ENCODE peak calls at places on chromosomes 5 and 9, in nine cellular contexts. One of them, this sample, is unnamed.
A peak's percentile ranks its signal among the peaks of the same experiment; 100 is the strongest.

GRCh38 chr5:150560401-150561191 is 52.7 kb downstream of the NDST1 start:
- DNase-seq in cardiac fibroblast: peak; percentile 89
- DNase-seq in Calu3: peak; percentile 95
- DNase-seq in amygdala: no peak
- DNase-seq in neural progenitor cell: peak; percentile 89
- DNase-seq in NCI-H1092 treated with DMSO at 0.1 percent for 48 hours: peak; percentile 58
- DNase-seq in activated naive CD4-positive, alpha-beta T cell: peak; percentile 61
- DNase-seq in ecto neural progenitor cell: peak; percentile 85
- DNase-seq in suprapubic skin: peak; percentile 92
- DNase-seq in this sample: peak; percentile 87

GRCh38 chr5:22852807-22853670 is at the start of gene CDH12:
- DNase-seq in cardiac fibroblast: no peak
- DNase-seq in Calu3: peak; percentile 35
- DNase-seq in amygdala: peak; percentile 11
- DNase-seq in neural progenitor cell: peak; percentile 77
- DNase-seq in NCI-H1092 treated with DMSO at 0.1 percent for 48 hours: peak; percentile 89
- DNase-seq in activated naive CD4-positive, alpha-beta T cell: no peak
- DNase-seq in ecto neural progenitor cell: peak; percentile 74
- DNase-seq in suprapubic skin: no peak
- DNase-seq in this sample: no peak

GRCh38 chr5:137572042-137572695 is 73.0 kb upstream of the SPOCK1 start:
- DNase-seq in cardiac fibroblast: no peak
- DNase-seq in Calu3: no peak
- DNase-seq in amygdala: no peak
- DNase-seq in neural progenitor cell: no peak
- DNase-seq in NCI-H1092 treated with DMSO at 0.1 percent for 48 hours: no peak
- DNase-seq in activated naive CD4-positive, alpha-beta T cell: no peak
- DNase-seq in ecto neural progenitor cell: no peak
- DNase-seq in suprapubic skin: no peak
- DNase-seq in this sample: no peak

GRCh38 chr9:111179577-111179976 is 141.3 kb upstream of the LPAR1 start:
- DNase-seq in cardiac fibroblast: no peak
- DNase-seq in Calu3: no peak
- DNase-seq in amygdala: no peak
- DNase-seq in neural progenitor cell: no peak
- DNase-seq in NCI-H1092 treated with DMSO at 0.1 percent for 48 hours: no peak
- DNase-seq in activated naive CD4-positive, alpha-beta T cell: no peak
- DNase-seq in ecto neural progenitor cell: no peak
- DNase-seq in suprapubic skin: no peak
- DNase-seq in this sample: no peak

GRCh38 chr5:69007726-69008368 is 86.0 kb upstream of the SLC30A5 start:
- DNase-seq in cardiac fibroblast: peak; percentile 49
- DNase-seq in Calu3: peak; percentile 85
- DNase-seq in amygdala: peak; percentile 5
- DNase-seq in neural progenitor cell: peak; percentile 80
- DNase-seq in NCI-H1092 treated with DMSO at 0.1 percent for 48 hours: peak; percentile 24
- DNase-seq in activated naive CD4-positive, alpha-beta T cell: peak; percentile 6
- DNase-seq in ecto neural progenitor cell: peak; percentile 82
- DNase-seq in suprapubic skin: peak; percentile 65
- DNase-seq in this sample: peak; percentile 76

GRCh38 chr5:71732011-71732410 is 12.9 kb downstream of the CARTPT start:
- DNase-seq in cardiac fibroblast: no peak
- DNase-seq in Calu3: no peak
- DNase-seq in amygdala: no peak
- DNase-seq in neural progenitor cell: no peak
- DNase-seq in NCI-H1092 treated with DMSO at 0.1 percent for 48 hours: no peak
- DNase-seq in activated naive CD4-positive, alpha-beta T cell: no peak
- DNase-seq in ecto neural progenitor cell: no peak
- DNase-seq in suprapubic skin: no peak
- DNase-seq in this sample: no peak

GRCh38 chr5:175772747-175773533 is 98.4 kb upstream of the CPLX2 start:
- DNase-seq in cardiac fibroblast: no peak
- DNase-seq in Calu3: no peak
- DNase-seq in amygdala: no peak
- DNase-seq in neural progenitor cell: peak; percentile 64
- DNase-seq in NCI-H1092 treated with DMSO at 0.1 percent for 48 hours: no peak
- DNase-seq in activated naive CD4-positive, alpha-beta T cell: no peak
- DNase-seq in ecto neural progenitor cell: no peak
- DNase-seq in suprapubic skin: no peak
- DNase-seq in this sample: no peak

GRCh38 chr5:111383288-111383970 is 128.9 kb downstream of the STARD4 start:
- DNase-seq in cardiac fibroblast: no peak
- DNase-seq in Calu3: no peak
- DNase-seq in amygdala: no peak
- DNase-seq in neural progenitor cell: no peak
- DNase-seq in NCI-H1092 treated with DMSO at 0.1 percent for 48 hours: no peak
- DNase-seq in activated naive CD4-positive, alpha-beta T cell: no peak
- DNase-seq in ecto neural progenitor cell: no peak
- DNase-seq in suprapubic skin: no peak
- DNase-seq in this sample: no peak

GRCh38 chr5:179243333-179243732 is 101.9 kb downstream of the ADAMTS2 start:
- DNase-seq in cardiac fibroblast: peak; percentile 82
- DNase-seq in Calu3: no peak
- DNase-seq in amygdala: no peak
- DNase-seq in neural progenitor cell: no peak
- DNase-seq in NCI-H1092 treated with DMSO at 0.1 percent for 48 hours: no peak
- DNase-seq in activated naive CD4-positive, alpha-beta T cell: no peak
- DNase-seq in ecto neural progenitor cell: no peak
- DNase-seq in suprapubic skin: peak; percentile 43
- DNase-seq in this sample: peak; percentile 15

GRCh38 chr5:128703322-128703721 is 165.3 kb upstream of the FBN2 start:
- DNase-seq in cardiac fibroblast: no peak
- DNase-seq in Calu3: no peak
- DNase-seq in amygdala: no peak
- DNase-seq in neural progenitor cell: no peak
- DNase-seq in NCI-H1092 treated with DMSO at 0.1 percent for 48 hours: no peak
- DNase-seq in activated naive CD4-positive, alpha-beta T cell: no peak
- DNase-seq in ecto neural progenitor cell: no peak
- DNase-seq in suprapubic skin: no peak
- DNase-seq in this sample: no peak

GRCh38 chr9:86669442-86669841 is 277.9 kb downstream of the GAS1 start:
- DNase-seq in cardiac fibroblast: no peak
- DNase-seq in Calu3: no peak
- DNase-seq in amygdala: no peak
- DNase-seq in neural progenitor cell: peak; percentile 5
- DNase-seq in NCI-H1092 treated with DMSO at 0.1 percent for 48 hours: no peak
- DNase-seq in activated naive CD4-positive, alpha-beta T cell: no peak
- DNase-seq in ecto neural progenitor cell: no peak
- DNase-seq in suprapubic skin: no peak
- DNase-seq in this sample: no peak

GRCh38 chr5:53908752-53909151 is 348.3 kb downstream of the NDUFS4 start:
- DNase-seq in cardiac fibroblast: no peak
- DNase-seq in Calu3: no peak
- DNase-seq in amygdala: no peak
- DNase-seq in neural progenitor cell: no peak
- DNase-seq in NCI-H1092 treated with DMSO at 0.1 percent for 48 hours: no peak
- DNase-seq in activated naive CD4-positive, alpha-beta T cell: no peak
- DNase-seq in ecto neural progenitor cell: no peak
- DNase-seq in suprapubic skin: no peak
- DNase-seq in this sample: no peak

GRCh38 chr9:136616307-136616635 is 46.4 kb upstream of the EGFL7 start:
- DNase-seq in cardiac fibroblast: no peak
- DNase-seq in Calu3: no peak
- DNase-seq in amygdala: no peak
- DNase-seq in neural progenitor cell: no peak
- DNase-seq in NCI-H1092 treated with DMSO at 0.1 percent for 48 hours: no peak
- DNase-seq in activated naive CD4-positive, alpha-beta T cell: no peak
- DNase-seq in ecto neural progenitor cell: no peak
- DNase-seq in suprapubic skin: no peak
- DNase-seq in this sample: no peak

GRCh38 chr5:178995341-178995690 is 196 bp upstream of the GRM6 start:
- DNase-seq in cardiac fibroblast: no peak
- DNase-seq in Calu3: no peak
- DNase-seq in amygdala: no peak
- DNase-seq in neural progenitor cell: no peak
- DNase-seq in NCI-H1092 treated with DMSO at 0.1 percent for 48 hours: no peak
- DNase-seq in activated naive CD4-positive, alpha-beta T cell: no peak
- DNase-seq in ecto neural progenitor cell: no peak
- DNase-seq in suprapubic skin: no peak
- DNase-seq in this sample: no peak

GRCh38 chr9:118059520-118060278 is 355.5 kb downstream of the TLR4 start:
- DNase-seq in cardiac fibroblast: peak; percentile 14
- DNase-seq in Calu3: no peak
- DNase-seq in amygdala: no peak
- DNase-seq in neural progenitor cell: peak; percentile 80
- DNase-seq in NCI-H1092 treated with DMSO at 0.1 percent for 48 hours: no peak
- DNase-seq in activated naive CD4-positive, alpha-beta T cell: no peak
- DNase-seq in ecto neural progenitor cell: peak; percentile 47
- DNase-seq in suprapubic skin: no peak
- DNase-seq in this sample: no peak

GRCh38 chr5:14292766-14293165 is 149.6 kb downstream of the TRIO start:
- DNase-seq in cardiac fibroblast: no peak
- DNase-seq in Calu3: no peak
- DNase-seq in amygdala: no peak
- DNase-seq in neural progenitor cell: no peak
- DNase-seq in NCI-H1092 treated with DMSO at 0.1 percent for 48 hours: no peak
- DNase-seq in activated naive CD4-positive, alpha-beta T cell: no peak
- DNase-seq in ecto neural progenitor cell: no peak
- DNase-seq in suprapubic skin: no peak
- DNase-seq in this sample: no peak

GRCh38 chr5:157516016-157516415 is 56.0 kb downstream of the NIPAL4 start:
- DNase-seq in cardiac fibroblast: peak; percentile 69
- DNase-seq in Calu3: no peak
- DNase-seq in amygdala: no peak
- DNase-seq in neural progenitor cell: no peak
- DNase-seq in NCI-H1092 treated with DMSO at 0.1 percent for 48 hours: no peak
- DNase-seq in activated naive CD4-positive, alpha-beta T cell: no peak
- DNase-seq in ecto neural progenitor cell: no peak
- DNase-seq in suprapubic skin: no peak
- DNase-seq in this sample: no peak

GRCh38 chr5:180849827-180850226 is 11.2 kb downstream of the ZFP62 start:
- DNase-seq in cardiac fibroblast: no peak
- DNase-seq in Calu3: no peak
- DNase-seq in amygdala: no peak
- DNase-seq in neural progenitor cell: no peak
- DNase-seq in NCI-H1092 treated with DMSO at 0.1 percent for 48 hours: no peak
- DNase-seq in activated naive CD4-positive, alpha-beta T cell: no peak
- DNase-seq in ecto neural progenitor cell: no peak
- DNase-seq in suprapubic skin: no peak
- DNase-seq in this sample: no peak

GRCh38 chr5:51731641-51732040 is 348.4 kb downstream of the ISL1 start:
- DNase-seq in cardiac fibroblast: peak; percentile 5
- DNase-seq in Calu3: no peak
- DNase-seq in amygdala: no peak
- DNase-seq in neural progenitor cell: no peak
- DNase-seq in NCI-H1092 treated with DMSO at 0.1 percent for 48 hours: no peak
- DNase-seq in activated naive CD4-positive, alpha-beta T cell: no peak
- DNase-seq in ecto neural progenitor cell: no peak
- DNase-seq in suprapubic skin: no peak
- DNase-seq in this sample: no peak

GRCh38 chr9:109996936-109997580 is 210.9 kb downstream of the C9orf152 start:
- DNase-seq in cardiac fibroblast: no peak
- DNase-seq in Calu3: no peak
- DNase-seq in amygdala: no peak
- DNase-seq in neural progenitor cell: no peak
- DNase-seq in NCI-H1092 treated with DMSO at 0.1 percent for 48 hours: no peak
- DNase-seq in activated naive CD4-positive, alpha-beta T cell: no peak
- DNase-seq in ecto neural progenitor cell: no peak
- DNase-seq in suprapubic skin: no peak
- DNase-seq in this sample: no peak

GRCh38 chr5:123206618-123207320 is 117.7 kb downstream of the PRDM6 start:
- DNase-seq in cardiac fibroblast: peak; percentile 67
- DNase-seq in Calu3: no peak
- DNase-seq in amygdala: no peak
- DNase-seq in neural progenitor cell: no peak
- DNase-seq in NCI-H1092 treated with DMSO at 0.1 percent for 48 hours: no peak
- DNase-seq in activated naive CD4-positive, alpha-beta T cell: no peak
- DNase-seq in ecto neural progenitor cell: no peak
- DNase-seq in suprapubic skin: no peak
- DNase-seq in this sample: no peak

GRCh38 chr5:159048298-159048697 is 51.4 kb downstream of the EBF1 start:
- DNase-seq in cardiac fibroblast: no peak
- DNase-seq in Calu3: no peak
- DNase-seq in amygdala: no peak
- DNase-seq in neural progenitor cell: no peak
- DNase-seq in NCI-H1092 treated with DMSO at 0.1 percent for 48 hours: no peak
- DNase-seq in activated naive CD4-positive, alpha-beta T cell: no peak
- DNase-seq in ecto neural progenitor cell: no peak
- DNase-seq in suprapubic skin: no peak
- DNase-seq in this sample: no peak

GRCh38 chr9:112012026-112012902 is 115.7 kb downstream of the UGCG start:
- DNase-seq in cardiac fibroblast: peak; percentile 89
- DNase-seq in Calu3: peak; percentile 67
- DNase-seq in amygdala: no peak
- DNase-seq in neural progenitor cell: no peak
- DNase-seq in NCI-H1092 treated with DMSO at 0.1 percent for 48 hours: no peak
- DNase-seq in activated naive CD4-positive, alpha-beta T cell: no peak
- DNase-seq in ecto neural progenitor cell: no peak
- DNase-seq in suprapubic skin: peak; percentile 72
- DNase-seq in this sample: no peak

GRCh38 chr5:113531760-113532159 is 18.3 kb downstream of the YTHDC2 start:
- DNase-seq in cardiac fibroblast: no peak
- DNase-seq in Calu3: no peak
- DNase-seq in amygdala: no peak
- DNase-seq in neural progenitor cell: no peak
- DNase-seq in NCI-H1092 treated with DMSO at 0.1 percent for 48 hours: no peak
- DNase-seq in activated naive CD4-positive, alpha-beta T cell: no peak
- DNase-seq in ecto neural progenitor cell: no peak
- DNase-seq in suprapubic skin: no peak
- DNase-seq in this sample: no peak

GRCh38 chr5:91283899-91284298 is 99.2 kb downstream of the ARRDC3 start:
- DNase-seq in cardiac fibroblast: peak; percentile 60
- DNase-seq in Calu3: peak; percentile 14
- DNase-seq in amygdala: no peak
- DNase-seq in neural progenitor cell: no peak
- DNase-seq in NCI-H1092 treated with DMSO at 0.1 percent for 48 hours: no peak
- DNase-seq in activated naive CD4-positive, alpha-beta T cell: no peak
- DNase-seq in ecto neural progenitor cell: no peak
- DNase-seq in suprapubic skin: no peak
- DNase-seq in this sample: no peak

GRCh38 chr9:99296375-99296951 is 74.4 kb downstream of the SEC61B start:
- DNase-seq in cardiac fibroblast: peak; percentile 12
- DNase-seq in Calu3: no peak
- DNase-seq in amygdala: no peak
- DNase-seq in neural progenitor cell: no peak
- DNase-seq in NCI-H1092 treated with DMSO at 0.1 percent for 48 hours: no peak
- DNase-seq in activated naive CD4-positive, alpha-beta T cell: no peak
- DNase-seq in ecto neural progenitor cell: no peak
- DNase-seq in suprapubic skin: no peak
- DNase-seq in this sample: no peak

GRCh38 chr5:124315746-124316415 is 430.6 kb downstream of the ZNF608 start:
- DNase-seq in cardiac fibroblast: peak; percentile 40
- DNase-seq in Calu3: no peak
- DNase-seq in amygdala: no peak
- DNase-seq in neural progenitor cell: no peak
- DNase-seq in NCI-H1092 treated with DMSO at 0.1 percent for 48 hours: no peak
- DNase-seq in activated naive CD4-positive, alpha-beta T cell: no peak
- DNase-seq in ecto neural progenitor cell: no peak
- DNase-seq in suprapubic skin: no peak
- DNase-seq in this sample: no peak

GRCh38 chr5:81893961-81894360 is 77.9 kb upstream of the ATG10 start:
- DNase-seq in cardiac fibroblast: no peak
- DNase-seq in Calu3: no peak
- DNase-seq in amygdala: no peak
- DNase-seq in neural progenitor cell: no peak
- DNase-seq in NCI-H1092 treated with DMSO at 0.1 percent for 48 hours: no peak
- DNase-seq in activated naive CD4-positive, alpha-beta T cell: no peak
- DNase-seq in ecto neural progenitor cell: no peak
- DNase-seq in suprapubic skin: no peak
- DNase-seq in this sample: no peak